ENCODE peak calls at places on chromosome 1, in eight cellular contexts. One of them, this sample, is unnamed.

GRCh38 chr1:164647211-164647610 is 88.2 kb downstream of the PBX1 start:
- DNase-seq in AG09319: no peak
- DNase-seq in activated CD8-positive, alpha-beta memory T cell treated with anti-CD3 and anti-CD28 coated beads for 48 hours: no peak
- DNase-seq in EH: no peak
- DNase-seq in iris pigment epithelial cell: no peak
- DNase-seq in C1 segment of cervical spinal cord: no peak
- DNase-seq in MM.1S: no peak
- DNase-seq in uterus: peak
- DNase-seq in this sample: no peak

GRCh38 chr1:172041689-172042088 is 200.4 kb downstream of the DNM3 start:
- DNase-seq in AG09319: peak
- DNase-seq in uterus: no peak
- DNase-seq in MM.1S: no peak
- DNase-seq in EH: peak
- DNase-seq in activated CD8-positive, alpha-beta memory T cell treated with anti-CD3 and anti-CD28 coated beads for 48 hours: no peak
- DNase-seq in C1 segment of cervical spinal cord: no peak
- DNase-seq in iris pigment epithelial cell: peak
- DNase-seq in this sample: no peak

GRCh38 chr1:47835409-47835808 is 161.8 kb downstream of the TRABD2B start:
- DNase-seq in iris pigment epithelial cell: no peak
- DNase-seq in C1 segment of cervical spinal cord: no peak
- DNase-seq in AG09319: no peak
- DNase-seq in activated CD8-positive, alpha-beta memory T cell treated with anti-CD3 and anti-CD28 coated beads for 48 hours: no peak
- DNase-seq in EH: no peak
- DNase-seq in MM.1S: no peak
- DNase-seq in uterus: no peak
- DNase-seq in this sample: no peak

GRCh38 chr1:218850367-218850766 is 323.3 kb upstream of the LYPLAL1 start:
- DNase-seq in uterus: no peak
- DNase-seq in MM.1S: no peak
- DNase-seq in AG09319: no peak
- DNase-seq in activated CD8-positive, alpha-beta memory T cell treated with anti-CD3 and anti-CD28 coated beads for 48 hours: no peak
- DNase-seq in EH: peak
- DNase-seq in C1 segment of cervical spinal cord: no peak
- DNase-seq in iris pigment epithelial cell: peak
- DNase-seq in this sample: no peak

GRCh38 chr1:39835110-39835509 is 46.4 kb upstream of the BMP8B start:
- DNase-seq in activated CD8-positive, alpha-beta memory T cell treated with anti-CD3 and anti-CD28 coated beads for 48 hours: no peak
- DNase-seq in AG09319: no peak
- DNase-seq in iris pigment epithelial cell: no peak
- DNase-seq in EH: no peak
- DNase-seq in MM.1S: no peak
- DNase-seq in C1 segment of cervical spinal cord: no peak
- DNase-seq in uterus: no peak
- DNase-seq in this sample: no peak

GRCh38 chr1:12485231-12486172 is 132.5 kb downstream of the DHRS3 start:
- DNase-seq in iris pigment epithelial cell: no peak
- DNase-seq in EH: peak
- DNase-seq in AG09319: peak
- DNase-seq in activated CD8-positive, alpha-beta memory T cell treated with anti-CD3 and anti-CD28 coated beads for 48 hours: no peak
- DNase-seq in C1 segment of cervical spinal cord: no peak
- DNase-seq in uterus: no peak
- DNase-seq in MM.1S: no peak
- DNase-seq in this sample: no peak

GRCh38 chr1:89104687-89105086 is 21.2 kb downstream of the GBP2 start:
- DNase-seq in EH: no peak
- DNase-seq in activated CD8-positive, alpha-beta memory T cell treated with anti-CD3 and anti-CD28 coated beads for 48 hours: no peak
- DNase-seq in AG09319: no peak
- DNase-seq in C1 segment of cervical spinal cord: no peak
- DNase-seq in MM.1S: no peak
- DNase-seq in iris pigment epithelial cell: no peak
- DNase-seq in uterus: no peak
- DNase-seq in this sample: no peak

GRCh38 chr1:244989813-244990212 is 125.5 kb upstream of the HNRNPU start:
- DNase-seq in MM.1S: no peak
- DNase-seq in EH: peak
- DNase-seq in iris pigment epithelial cell: peak
- DNase-seq in C1 segment of cervical spinal cord: no peak
- DNase-seq in activated CD8-positive, alpha-beta memory T cell treated with anti-CD3 and anti-CD28 coated beads for 48 hours: no peak
- DNase-seq in uterus: no peak
- DNase-seq in AG09319: no peak
- DNase-seq in this sample: no peak

GRCh38 chr1:155082301-155082940 is 3.8 kb downstream of the EFNA3 start:
- DNase-seq in iris pigment epithelial cell: no peak
- DNase-seq in MM.1S: no peak
- DNase-seq in activated CD8-positive, alpha-beta memory T cell treated with anti-CD3 and anti-CD28 coated beads for 48 hours: no peak
- DNase-seq in AG09319: no peak
- DNase-seq in EH: no peak
- DNase-seq in uterus: no peak
- DNase-seq in C1 segment of cervical spinal cord: no peak
- DNase-seq in this sample: no peak

GRCh38 chr1:10918531-10918930 is 93.9 kb upstream of the TARDBP start:
- DNase-seq in iris pigment epithelial cell: peak
- DNase-seq in EH: peak
- DNase-seq in C1 segment of cervical spinal cord: no peak
- DNase-seq in AG09319: no peak
- DNase-seq in uterus: no peak
- DNase-seq in activated CD8-positive, alpha-beta memory T cell treated with anti-CD3 and anti-CD28 coated beads for 48 hours: no peak
- DNase-seq in MM.1S: no peak
- DNase-seq in this sample: no peak

GRCh38 chr1:165828581-165829329 is 1.3 kb downstream of the UCK2 start:
- DNase-seq in MM.1S: peak
- DNase-seq in iris pigment epithelial cell: peak
- DNase-seq in uterus: peak
- DNase-seq in EH: peak
- DNase-seq in AG09319: peak
- DNase-seq in activated CD8-positive, alpha-beta memory T cell treated with anti-CD3 and anti-CD28 coated beads for 48 hours: peak
- DNase-seq in C1 segment of cervical spinal cord: peak
- DNase-seq in this sample: peak

GRCh38 chr1:2834741-2835564 is 33.5 kb upstream of the TTC34 start:
- DNase-seq in MM.1S: no peak
- DNase-seq in EH: no peak
- DNase-seq in activated CD8-positive, alpha-beta memory T cell treated with anti-CD3 and anti-CD28 coated beads for 48 hours: no peak
- DNase-seq in iris pigment epithelial cell: no peak
- DNase-seq in C1 segment of cervical spinal cord: no peak
- DNase-seq in AG09319: no peak
- DNase-seq in uterus: no peak
- DNase-seq in this sample: no peak

This sample was measured in gastrocnemius medialis.